ENCODE peak calls at places on chromosomes 13 and 19, in seven cellular contexts. One of them, this sample, is unnamed.

GRCh38 chr13:109871018-109871370 is 84.6 kb upstream of the IRS2 start:
- DNase-seq in EL: peak; percentile 13
- DNase-seq in progenitor cell of endocrine pancreas: no peak
- DNase-seq in neural crest cell: no peak
- DNase-seq in lower lobe of right lung: no peak
- DNase-seq in astrocyte: peak; percentile 63
- DNase-seq in RWPE1: peak; percentile 26
- DNase-seq in this sample: no peak

GRCh38 chr13:30234763-30235162 is 72.6 kb downstream of the KATNAL1 start:
- DNase-seq in EL: no peak
- DNase-seq in progenitor cell of endocrine pancreas: no peak
- DNase-seq in neural crest cell: no peak
- DNase-seq in lower lobe of right lung: no peak
- DNase-seq in astrocyte: peak; percentile 28
- DNase-seq in RWPE1: no peak
- DNase-seq in this sample: no peak

GRCh38 chr19:48481846-48482639 is 12.9 kb downstream of the CYTH2 start:
- DNase-seq in EL: peak; percentile 38
- DNase-seq in progenitor cell of endocrine pancreas: no peak
- DNase-seq in neural crest cell: no peak
- DNase-seq in lower lobe of right lung: no peak
- DNase-seq in astrocyte: no peak
- DNase-seq in RWPE1: no peak
- DNase-seq in this sample: no peak

GRCh38 chr19:2344381-2344870 is 15.6 kb upstream of the TMPRSS9 start:
- DNase-seq in EL: no peak
- DNase-seq in progenitor cell of endocrine pancreas: no peak
- DNase-seq in neural crest cell: no peak
- DNase-seq in lower lobe of right lung: peak; percentile 33
- DNase-seq in astrocyte: no peak
- DNase-seq in RWPE1: no peak
- DNase-seq in this sample: no peak

GRCh38 chr13:93227280-93227905 is 786 bp downstream of the GPC6 start:
- DNase-seq in EL: peak; percentile 65
- DNase-seq in progenitor cell of endocrine pancreas: peak; percentile 28
- DNase-seq in neural crest cell: no peak
- DNase-seq in lower lobe of right lung: peak; percentile 35
- DNase-seq in astrocyte: peak; percentile 47
- DNase-seq in RWPE1: no peak
- DNase-seq in this sample: peak; percentile 66

GRCh38 chr19:32594021-32594420 is 13.0 kb downstream of the PDCD5 start:
- DNase-seq in EL: no peak
- DNase-seq in progenitor cell of endocrine pancreas: no peak
- DNase-seq in neural crest cell: no peak
- DNase-seq in lower lobe of right lung: no peak
- DNase-seq in astrocyte: no peak
- DNase-seq in RWPE1: no peak
- DNase-seq in this sample: no peak

GRCh38 chr19:48169974-48170803 is at the start of the genes LIG1 and ZSWIM9:
- DNase-seq in EL: peak; percentile 98
- DNase-seq in progenitor cell of endocrine pancreas: peak; percentile 88
- DNase-seq in neural crest cell: peak; percentile 87
- DNase-seq in lower lobe of right lung: peak; percentile 94
- DNase-seq in astrocyte: peak; percentile 90
- DNase-seq in RWPE1: peak; percentile 95
- DNase-seq in this sample: peak; percentile 91

GRCh38 chr19:36963262-36963661 is 47.1 kb downstream of the ZNF568 start:
- DNase-seq in EL: no peak
- DNase-seq in progenitor cell of endocrine pancreas: no peak
- DNase-seq in neural crest cell: no peak
- DNase-seq in lower lobe of right lung: no peak
- DNase-seq in astrocyte: no peak
- DNase-seq in RWPE1: no peak
- DNase-seq in this sample: no peak

GRCh38 chr13:78194904-78195639 is 276.4 kb upstream of the EDNRB start:
- DNase-seq in EL: peak; percentile 68
- DNase-seq in progenitor cell of endocrine pancreas: no peak
- DNase-seq in neural crest cell: no peak
- DNase-seq in lower lobe of right lung: no peak
- DNase-seq in astrocyte: peak; percentile 65
- DNase-seq in RWPE1: no peak
- DNase-seq in this sample: peak; percentile 26

GRCh38 chr13:75687145-75687763 is 51.1 kb downstream of the LMO7 start:
- DNase-seq in EL: peak; percentile 57
- DNase-seq in progenitor cell of endocrine pancreas: no peak
- DNase-seq in neural crest cell: no peak
- DNase-seq in lower lobe of right lung: no peak
- DNase-seq in astrocyte: no peak
- DNase-seq in RWPE1: no peak
- DNase-seq in this sample: no peak

GRCh38 chr19:54114340-54114826 is 1.1 kb downstream of the TFPT start:
- DNase-seq in EL: peak; percentile 52
- DNase-seq in progenitor cell of endocrine pancreas: no peak
- DNase-seq in neural crest cell: no peak
- DNase-seq in lower lobe of right lung: peak; percentile 66
- DNase-seq in astrocyte: peak; percentile 32
- DNase-seq in RWPE1: no peak
- DNase-seq in this sample: no peak

GRCh38 chr19:23716792-23717191 is 29.8 kb upstream of the ZNF675 start:
- DNase-seq in EL: no peak
- DNase-seq in progenitor cell of endocrine pancreas: no peak
- DNase-seq in neural crest cell: no peak
- DNase-seq in lower lobe of right lung: no peak
- DNase-seq in astrocyte: no peak
- DNase-seq in RWPE1: no peak
- DNase-seq in this sample: no peak

GRCh38 chr19:2654585-2654861 is 48.0 kb downstream of the GNG7 start:
- DNase-seq in EL: no peak
- DNase-seq in progenitor cell of endocrine pancreas: no peak
- DNase-seq in neural crest cell: no peak
- DNase-seq in lower lobe of right lung: no peak
- DNase-seq in astrocyte: no peak
- DNase-seq in RWPE1: no peak
- DNase-seq in this sample: no peak

GRCh38 chr13:60135344-60135743 is 28.4 kb downstream of the DIAPH3 start:
- DNase-seq in EL: no peak
- DNase-seq in progenitor cell of endocrine pancreas: no peak
- DNase-seq in neural crest cell: no peak
- DNase-seq in lower lobe of right lung: no peak
- DNase-seq in astrocyte: no peak
- DNase-seq in RWPE1: no peak
- DNase-seq in this sample: no peak

GRCh38 chr13:111491659-111492058 is 171.2 kb downstream of the TEX29 start:
- DNase-seq in EL: no peak
- DNase-seq in progenitor cell of endocrine pancreas: no peak
- DNase-seq in neural crest cell: no peak
- DNase-seq in lower lobe of right lung: no peak
- DNase-seq in astrocyte: no peak
- DNase-seq in RWPE1: no peak
- DNase-seq in this sample: no peak

GRCh38 chr13:26759907-26760834 is at the start of gene GPR12:
- DNase-seq in EL: peak; percentile 5
- DNase-seq in progenitor cell of endocrine pancreas: peak; percentile 16
- DNase-seq in neural crest cell: peak; percentile 4
- DNase-seq in lower lobe of right lung: no peak
- DNase-seq in astrocyte: no peak
- DNase-seq in RWPE1: no peak
- DNase-seq in this sample: no peak

GRCh38 chr13:44732503-44733098 is 156.5 kb upstream of the TSC22D1 start:
- DNase-seq in EL: no peak
- DNase-seq in progenitor cell of endocrine pancreas: no peak
- DNase-seq in neural crest cell: no peak
- DNase-seq in lower lobe of right lung: no peak
- DNase-seq in astrocyte: no peak
- DNase-seq in RWPE1: no peak
- DNase-seq in this sample: no peak

This sample was measured in neuronal stem cell.